ENCODE peak calls at places on chromosomes 5 and 9, in six cellular contexts. R is foreskin fibroblast, S is cardiac fibroblast, T is fibroblast of the aortic adventitia, D is cardiac muscle cell, F is NB4. X is an unnamed sample.

GRCh38 chr5:92884464-92884863 is 696.6 kb downstream of the NR2F1-AS1 start:
- DNase-seq in R (no peak), S (no peak), T (no peak), D (no peak), F (no peak), X (no peak)

GRCh38 chr5:102090770-102091169 is 205.3 kb downstream of the SLCO4C1 start:
- DNase-seq in R (no peak), S (peak), T (peak), D (no peak), F (peak), X (no peak)

GRCh38 chr5:149264432-149265069 is 7.1 kb upstream of the AFAP1L1 start:
- DNase-seq in R (no peak), S (no peak), T (no peak), D (no peak), F (no peak), X (no peak)

GRCh38 chr9:120868339-120868675 is 8.7 kb downstream of the PHF19 start:
- DNase-seq in R (no peak), S (peak), T (peak), D (no peak), F (no peak), X (peak)

GRCh38 chr5:173920024-173920753 is 32.0 kb downstream of the CPEB4 start:
- DNase-seq in R (no peak), S (no peak), T (peak), D (peak), F (peak), X (peak)

GRCh38 chr9:69667306-69667705 is 4.9 kb downstream of the APBA1 start:
- DNase-seq in R (no peak), S (no peak), T (no peak), D (no peak), F (no peak), X (peak)

GRCh38 chr9:81071108-81071507 is 618.2 kb downstream of the TLE1 start:
- DNase-seq in R (no peak), S (no peak), T (no peak), D (no peak), F (no peak), X (no peak)

GRCh38 chr5:81140461-81140860 is 92.7 kb upstream of the CKMT2 start:
- DNase-seq in R (no peak), S (no peak), T (peak), D (peak), F (no peak), X (no peak)

GRCh38 chr5:73096239-73096575 is 24.2 kb upstream of the TMEM171 start:
- DNase-seq in R (no peak), S (no peak), T (no peak), D (no peak), F (no peak), X (no peak)

GRCh38 chr5:157914389-157914788 is 55.4 kb upstream of the CLINT1 start:
- DNase-seq in R (no peak), S (no peak), T (no peak), D (no peak), F (no peak), X (no peak)

GRCh38 chr5:14428302-14429081 is 153.1 kb upstream of the OTULINL start:
- DNase-seq in R (no peak), S (peak), T (peak), D (no peak), F (no peak), X (peak)

GRCh38 chr5:150065886-150066285 is 20.5 kb downstream of the CSF1R start:
- DNase-seq in R (no peak), S (peak), T (no peak), D (peak), F (peak), X (peak)

GRCh38 chr5:141839015-141839513 is 39.1 kb downstream of the PCDH1 start:
- DNase-seq in R (no peak), S (peak), T (peak), D (no peak), F (no peak), X (no peak)

GRCh38 chr9:38008168-38009034 is 60.6 kb downstream of the SHB start:
- DNase-seq in R (peak), S (peak), T (peak), D (peak), F (peak), X (peak)

GRCh38 chr9:95197692-95198271 is 119.7 kb downstream of the FANCC start:
- DNase-seq in R (peak), S (peak), T (peak), D (peak), F (no peak), X (peak)

GRCh38 chr5:78561261-78561660 is 87.3 kb downstream of the LHFPL2 start:
- DNase-seq in R (no peak), S (no peak), T (no peak), D (no peak), F (no peak), X (no peak)

GRCh38 chr9:93663877-93664548 is 87.6 kb downstream of the PHF2 start:
- DNase-seq in R (no peak), S (no peak), T (no peak), D (no peak), F (no peak), X (no peak)

GRCh38 chr9:91160599-91161464 is 200.9 kb downstream of the AUH start:
- DNase-seq in R (no peak), S (no peak), T (no peak), D (no peak), F (peak), X (no peak)

GRCh38 chr9:117461386-117461785 is 46.5 kb upstream of the ASTN2 start:
- DNase-seq in R (no peak), S (no peak), T (no peak), D (no peak), F (no peak), X (no peak)

GRCh38 chr5:137192293-137192743 is 306.8 kb downstream of the SPOCK1 start:
- DNase-seq in R (peak), S (peak), T (no peak), D (peak), F (no peak), X (peak)

GRCh38 chr5:50717615-50718014 is 51.2 kb downstream of the PARP8 start:
- DNase-seq in R (no peak), S (no peak), T (no peak), D (no peak), F (peak), X (no peak)

GRCh38 chr9:116471093-116471906 is 215.8 kb upstream of the TRIM32 start:
- DNase-seq in R (no peak), S (peak), T (peak), D (peak), F (no peak), X (peak)

GRCh38 chr9:111349766-111350165 is 19.7 kb upstream of the OR2K2 start:
- DNase-seq in R (no peak), S (no peak), T (no peak), D (no peak), F (no peak), X (no peak)

GRCh38 chr5:34585601-34586104 is 70.5 kb upstream of the RAI14 start:
- DNase-seq in R (peak), S (peak), T (peak), D (peak), F (no peak), X (peak)

GRCh38 chr9:88531920-88532319 is 3.1 kb upstream of the NXNL2 start:
- DNase-seq in R (no peak), S (no peak), T (no peak), D (no peak), F (peak), X (no peak)

GRCh38 chr5:175471628-175472027 is 6.7 kb upstream of the SFXN1 start:
- DNase-seq in R (no peak), S (no peak), T (no peak), D (no peak), F (peak), X (no peak)

GRCh38 chr5:154164182-154164581 is 26.4 kb upstream of the GALNT10 start:
- DNase-seq in R (no peak), S (no peak), T (no peak), D (no peak), F (no peak), X (no peak)

GRCh38 chr9:91945277-91946074 is 4.6 kb downstream of the ROR2 start:
- DNase-seq in R (no peak), S (no peak), T (peak), D (peak), F (peak), X (peak)

GRCh38 chr5:119190470-119190869 is 119.6 kb downstream of the DMXL1 start:
- DNase-seq in R (no peak), S (no peak), T (no peak), D (no peak), F (no peak), X (no peak)

GRCh38 chr5:179336871-179337165 is 8.4 kb downstream of the ADAMTS2 start:
- DNase-seq in R (no peak), S (no peak), T (no peak), D (no peak), F (no peak), X (no peak)

GRCh38 chr5:179339996-179340395 is 5.3 kb downstream of the ADAMTS2 start:
- DNase-seq in R (no peak), S (no peak), T (no peak), D (no peak), F (no peak), X (no peak)

GRCh38 chr5:179337227-179338122 is 7.8 kb downstream of the ADAMTS2 start:
- DNase-seq in R (no peak), S (no peak), T (no peak), D (no peak), F (no peak), X (no peak)

GRCh38 chr5:179339081-179339480 is 6.2 kb downstream of the ADAMTS2 start:
- DNase-seq in R (no peak), S (no peak), T (no peak), D (no peak), F (no peak), X (no peak)

DNA sequence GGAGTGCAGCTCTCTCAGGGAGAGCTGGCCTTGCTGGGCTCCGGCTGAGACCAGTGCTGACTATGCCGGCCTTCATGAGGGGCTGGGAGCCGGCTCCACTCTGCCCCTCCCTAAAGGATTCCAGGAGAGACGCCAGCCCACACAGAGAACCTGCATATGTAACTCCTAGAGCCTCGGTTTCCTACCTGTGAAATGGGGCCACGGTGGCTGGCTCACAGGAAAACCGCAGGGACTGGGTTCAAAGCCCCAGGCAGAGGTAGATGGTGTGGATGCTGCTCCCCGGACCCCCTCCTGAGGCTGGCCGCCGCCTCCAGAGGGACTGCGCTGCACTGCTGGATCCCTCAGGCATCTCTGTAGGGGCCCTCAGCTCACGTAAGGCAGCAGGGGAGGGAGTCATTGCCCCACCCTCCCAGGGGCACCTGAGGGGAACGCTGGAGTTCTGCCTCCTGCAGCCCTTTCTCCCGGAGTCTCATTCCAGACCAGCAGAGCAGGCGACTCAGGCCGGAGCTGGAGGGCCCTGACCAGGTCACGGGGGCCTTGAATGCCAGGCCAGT is 7.1 kb downstream of the ADAMTS2 start:
- DNase-seq in R (no peak), S (no peak), T (no peak), D (no peak), F (no peak), X (no peak)
- TF ChIP-seq CTCF in R (no peak), S (no peak), T (no peak), D (no peak), F (no peak), X (no peak)

GRCh38 chr9:5846080-5846479 is 13.2 kb upstream of the ERMP1 start:
- DNase-seq in R (no peak), S (no peak), T (no peak), D (no peak), F (peak), X (no peak)

GRCh38 chr9:5842926-5843325 is 10.0 kb upstream of the ERMP1 start:
- DNase-seq in R (no peak), S (no peak), T (no peak), D (no peak), F (no peak), X (no peak)

GRCh38 chr9:5846501-5846921 is 13.6 kb upstream of the ERMP1 start:
- DNase-seq in R (peak), S (peak), T (peak), D (peak), F (peak), X (peak)

GRCh38 chr9:5845147-5845531 is 12.2 kb upstream of the ERMP1 start:
- DNase-seq in R (no peak), S (no peak), T (no peak), D (no peak), F (no peak), X (no peak)

DNA sequence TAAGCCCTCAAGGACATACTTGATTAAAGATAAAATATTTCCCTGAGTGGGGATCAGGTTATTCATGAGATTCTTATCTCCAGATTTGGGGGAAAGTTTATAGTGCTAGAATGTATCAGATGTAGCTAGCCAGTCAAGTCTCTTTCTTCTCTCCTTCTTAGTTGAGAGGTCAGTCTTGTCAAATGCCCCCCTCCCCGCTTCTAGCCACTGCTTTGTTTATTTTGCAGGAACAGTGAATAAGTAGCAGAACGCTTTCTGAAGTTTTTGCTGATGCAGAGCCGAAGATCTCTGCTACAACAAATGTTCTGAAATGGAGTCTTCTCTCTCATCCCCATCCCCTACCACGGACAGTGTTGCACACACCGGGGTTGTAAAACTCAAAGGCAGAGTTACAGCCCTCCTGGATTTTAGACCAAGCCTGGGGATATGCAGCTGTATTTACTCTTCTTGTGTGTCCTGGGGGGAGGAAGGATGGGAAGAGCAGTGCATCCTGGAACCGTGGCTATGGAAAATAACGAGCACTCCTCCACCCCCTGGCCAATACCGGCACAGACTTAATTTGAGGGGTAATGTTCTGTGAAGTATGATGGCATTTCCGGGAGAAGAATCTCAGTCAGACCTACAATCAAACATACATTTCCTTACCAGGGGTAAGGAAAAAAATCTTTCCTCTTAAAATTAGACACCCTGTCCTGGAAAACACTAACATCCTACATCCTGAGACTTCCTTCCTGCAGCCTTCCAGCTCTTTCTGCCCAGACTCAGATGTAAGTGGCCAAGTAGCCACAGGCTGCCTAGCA is 10.7 kb upstream of the ERMP1 start:
- DNase-seq in R (peak), S (peak), T (peak), D (peak), F (no peak), X (no peak)
- H3K4me3 ChIP-seq in R (no peak), S (no peak), T (no peak), D (no peak), F (no peak), X (no peak)

GRCh38 chr9:137280478-137281344 is 3.2 kb downstream of the TOR4A start:
- DNase-seq in R (no peak), S (no peak), T (no peak), D (peak), F (peak), X (peak)
- TF ChIP-seq CTCF in R (no peak), S (peak), T (peak), D (peak), F (no peak), X (peak)

DNA sequence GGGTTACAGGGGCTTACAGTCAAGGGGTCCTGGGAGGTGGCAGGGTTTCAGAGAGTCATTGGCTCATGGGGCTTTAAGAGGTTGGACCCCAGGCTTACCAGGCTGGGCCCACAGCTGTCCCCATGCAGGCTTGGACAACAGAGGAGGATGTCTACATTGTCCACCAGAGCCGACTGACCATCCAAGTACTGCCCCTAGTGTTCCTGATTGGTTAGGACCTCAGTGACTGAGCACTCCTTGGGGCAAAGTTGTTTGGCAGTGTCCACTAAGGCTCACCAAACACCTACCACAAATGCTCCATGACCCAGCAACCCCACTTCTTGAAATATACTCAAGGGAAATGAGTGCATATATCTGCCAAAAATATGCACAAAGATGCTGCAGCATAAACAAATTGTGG is 265.0 kb downstream of the GADD45G start:
- DNase-seq in R (no peak), S (no peak), T (no peak), D (no peak), F (no peak), X (no peak)
- H3K4me3 ChIP-seq in R (no peak), S (no peak), T (no peak), D (no peak), F (no peak), X (no peak)

DNA sequence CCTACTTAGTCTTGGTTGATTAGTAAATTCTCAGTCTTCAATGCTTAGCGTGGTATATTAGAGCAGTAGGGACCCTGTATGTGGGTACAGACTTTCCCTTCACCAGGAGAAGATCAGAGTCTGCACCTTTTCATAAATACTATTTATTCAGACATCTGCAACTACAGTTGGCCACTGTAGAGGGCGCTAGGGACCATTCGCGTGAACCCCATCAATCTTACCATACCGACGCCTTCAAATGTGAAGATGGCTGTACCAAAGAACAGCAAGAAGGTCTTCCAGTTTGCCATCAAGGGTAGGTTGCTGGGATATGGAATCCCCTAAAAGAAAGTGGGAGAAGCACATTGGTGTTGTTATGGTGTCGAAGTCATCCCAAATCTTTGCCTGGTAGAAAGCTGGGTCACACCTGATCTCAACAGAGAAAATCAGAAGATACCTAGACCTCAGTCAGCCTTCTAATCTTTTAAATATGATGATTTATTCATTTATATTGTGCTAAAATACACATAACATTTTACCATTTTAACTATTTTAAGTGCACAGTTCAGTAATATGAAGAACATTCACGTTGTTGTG is 19.1 kb downstream of the SLC36A3 start:
- DNase-seq in R (no peak), S (no peak), T (no peak), D (no peak), F (peak), X (no peak)
- TF ChIP-seq CTCF in R (peak), S (no peak), T (no peak), D (peak), F (peak), X (no peak)

GRCh38 chr5:179221877-179222220 is 123.4 kb downstream of the ADAMTS2 start:
- DNase-seq in R (no peak), S (no peak), T (no peak), D (no peak), F (no peak), X (no peak)
- H3K4me3 ChIP-seq in R (no peak), S (no peak), T (no peak), D (no peak), F (no peak), X (no peak)

DNA sequence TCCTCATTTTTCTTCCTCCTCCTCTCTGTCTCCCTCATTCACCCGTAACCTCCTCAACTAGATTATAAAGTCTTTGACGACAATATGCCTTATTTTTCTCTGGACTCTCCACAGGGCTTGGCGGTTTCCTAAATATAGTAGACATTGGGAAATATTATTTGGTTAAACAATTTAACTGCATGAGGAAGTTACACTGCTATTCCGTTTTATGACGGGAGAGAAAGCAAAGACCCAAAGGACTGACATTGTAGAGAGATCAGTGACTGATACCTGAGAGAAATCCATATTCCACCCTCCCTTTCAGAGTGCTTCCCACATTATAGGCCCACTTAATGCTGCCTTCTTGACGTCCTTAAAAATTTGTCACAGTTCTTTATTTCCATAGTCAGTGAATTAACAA is 51.2 kb downstream of the GDA start:
- DNase-seq in R (no peak), S (no peak), T (no peak), D (no peak), F (peak), X (no peak)
- TF ChIP-seq CTCF in R (no peak), S (no peak), T (no peak), D (no peak), F (no peak), X (no peak)